ENCODE peak calls at places on chromosomes 1 and 21, in ten cellular contexts. I, J, W, R, Y, G, X, L, B and M are unnamed samples.

GRCh38 chr1:109443476-109443875 is 17.2 kb upstream of the PSMA5 start:
- DNase-seq in I (no peak), W (no peak), R (no peak), X (no peak), L (no peak), B (no peak), J (no peak), G (no peak), Y (no peak), M (no peak)

GRCh38 chr1:154325583-154326545 is 539 bp downstream of the ATP8B2 start:
- DNase-seq in L (peak; percentile 42), W (peak; percentile 81), I (peak; percentile 80), R (peak; percentile 57), G (peak; percentile 84), Y (no peak), B (peak; percentile 59), J (peak; percentile 89), X (peak; percentile 36), M (peak; percentile 62)

GRCh38 chr21:38352536-38353219 is 95.9 kb downstream of the KCNJ15 start:
- DNase-seq in I (no peak), G (peak; percentile 79), B (peak; percentile 55), Y (peak; percentile 30), L (peak; percentile 45), J (peak; percentile 76), X (peak; percentile 79), R (peak; percentile 83), W (peak; percentile 52), M (peak; percentile 68)

GRCh38 chr21:23475518-23476189 is 2131.6 kb downstream of the MRPL39 start:
- DNase-seq in B (no peak), G (no peak), X (no peak), R (no peak), W (no peak), I (no peak), J (no peak), L (no peak), Y (no peak), M (no peak)

GRCh38 chr21:37341254-37341960 is 25.2 kb upstream of the DYRK1A start:
- DNase-seq in B (no peak), Y (no peak), R (no peak), W (no peak), I (no peak), X (no peak), G (no peak), L (no peak), J (peak; percentile 10), M (no peak)

GRCh38 chr1:229643996-229644748 is 18.1 kb downstream of the URB2 start:
- DNase-seq in Y (no peak), W (no peak), J (no peak), B (no peak), G (peak; percentile 54), I (no peak), X (no peak), L (no peak), R (no peak), M (peak; percentile 78)

GRCh38 chr1:210072129-210072528 is 134.1 kb downstream of the SYT14 start:
- DNase-seq in X (no peak), G (no peak), B (no peak), W (no peak), J (no peak), L (no peak), R (no peak), I (no peak), Y (no peak), M (no peak)

GRCh38 chr21:16608209-16608830 is 878.5 kb downstream of the USP25 start:
- DNase-seq in J (no peak), B (no peak), I (no peak), X (no peak), L (no peak), R (no peak), Y (no peak), G (no peak), W (no peak), M (no peak)

GRCh38 chr21:34635307-34635706 is 20.4 kb upstream of the RCAN1 start:
- DNase-seq in G (peak; percentile 24), X (no peak), B (no peak), Y (no peak), R (no peak), W (no peak), L (no peak), I (no peak), J (no peak), M (no peak)

GRCh38 chr1:203340112-203340804 is 10.7 kb downstream of the FMOD start:
- DNase-seq in B (peak; percentile 81), W (peak; percentile 83), I (peak; percentile 73), G (no peak), Y (peak; percentile 76), R (peak; percentile 77), X (peak; percentile 81), J (peak; percentile 84), L (no peak), M (peak; percentile 62)

GRCh38 chr1:88742546-88742945 is 58.5 kb downstream of the PKN2 start:
- DNase-seq in R (no peak), W (no peak), G (no peak), X (no peak), Y (no peak), L (no peak), J (peak; percentile 26), B (no peak), I (no peak), M (no peak)

GRCh38 chr1:153649867-153650235 is 8.7 kb upstream of the SNAPIN start:
- DNase-seq in B (no peak), R (no peak), G (peak; percentile 65), W (no peak), X (peak; percentile 93), I (no peak), Y (peak; percentile 89), L (no peak), J (no peak), M (peak; percentile 93)

GRCh38 chr1:68198752-68199151 is 33.6 kb downstream of the WLS start:
- DNase-seq in R (no peak), L (no peak), Y (no peak), J (peak; percentile 63), I (no peak), G (no peak), W (no peak), X (no peak), B (no peak), M (no peak)

GRCh38 chr1:150151291-150152181 is 1.8 kb downstream of the PLEKHO1 start:
- DNase-seq in I (no peak), W (no peak), G (no peak), L (no peak), X (peak; percentile 31), J (no peak), B (peak; percentile 55), R (peak; percentile 58), Y (no peak), M (no peak)

GRCh38 chr1:235504122-235504493 is at the start of gene B3GALNT2:
- DNase-seq in R (no peak), I (no peak), G (no peak), B (no peak), X (no peak), Y (no peak), L (no peak), J (no peak), W (no peak), M (no peak)

GRCh38 chr1:221829327-221830011 is 87.6 kb upstream of the DUSP10 start:
- DNase-seq in Y (no peak), X (no peak), G (no peak), I (no peak), J (peak; percentile 97), B (no peak), R (no peak), W (no peak), L (no peak), M (no peak)

GRCh38 chr1:16904560-16905111 is 8.9 kb downstream of the RNU1-2 start:
- DNase-seq in L (peak; percentile 98), G (peak; percentile 100), Y (peak; percentile 99), I (peak; percentile 99), B (peak; percentile 96), X (peak; percentile 99), R (peak; percentile 100), W (peak; percentile 100), J (peak; percentile 100), M (peak; percentile 100)
- TF ChIP-seq POLR2A in L (peak; percentile 55), G (no peak), Y (peak; percentile 13), I (peak; percentile 94), B (no peak), X (no peak), R (no peak), W (peak; percentile 94), J (no peak), M (no peak)

GRCh38 chr1:53672243-53672642 is 66.7 kb downstream of the GLIS1 start:
- DNase-seq in Y (no peak), W (no peak), J (no peak), G (no peak), L (no peak), B (no peak), I (no peak), R (no peak), X (no peak), M (no peak)
- H3K4me3 ChIP-seq in Y (no peak overlapping the region), W (no peak overlapping the region), J (no peak overlapping the region), G (no peak overlapping the region), L (no peak overlapping the region), B (no peak overlapping the region), I (no peak overlapping the region), R (no peak overlapping the region), X (no peak overlapping the region), M (no peak overlapping the region)

DNA sequence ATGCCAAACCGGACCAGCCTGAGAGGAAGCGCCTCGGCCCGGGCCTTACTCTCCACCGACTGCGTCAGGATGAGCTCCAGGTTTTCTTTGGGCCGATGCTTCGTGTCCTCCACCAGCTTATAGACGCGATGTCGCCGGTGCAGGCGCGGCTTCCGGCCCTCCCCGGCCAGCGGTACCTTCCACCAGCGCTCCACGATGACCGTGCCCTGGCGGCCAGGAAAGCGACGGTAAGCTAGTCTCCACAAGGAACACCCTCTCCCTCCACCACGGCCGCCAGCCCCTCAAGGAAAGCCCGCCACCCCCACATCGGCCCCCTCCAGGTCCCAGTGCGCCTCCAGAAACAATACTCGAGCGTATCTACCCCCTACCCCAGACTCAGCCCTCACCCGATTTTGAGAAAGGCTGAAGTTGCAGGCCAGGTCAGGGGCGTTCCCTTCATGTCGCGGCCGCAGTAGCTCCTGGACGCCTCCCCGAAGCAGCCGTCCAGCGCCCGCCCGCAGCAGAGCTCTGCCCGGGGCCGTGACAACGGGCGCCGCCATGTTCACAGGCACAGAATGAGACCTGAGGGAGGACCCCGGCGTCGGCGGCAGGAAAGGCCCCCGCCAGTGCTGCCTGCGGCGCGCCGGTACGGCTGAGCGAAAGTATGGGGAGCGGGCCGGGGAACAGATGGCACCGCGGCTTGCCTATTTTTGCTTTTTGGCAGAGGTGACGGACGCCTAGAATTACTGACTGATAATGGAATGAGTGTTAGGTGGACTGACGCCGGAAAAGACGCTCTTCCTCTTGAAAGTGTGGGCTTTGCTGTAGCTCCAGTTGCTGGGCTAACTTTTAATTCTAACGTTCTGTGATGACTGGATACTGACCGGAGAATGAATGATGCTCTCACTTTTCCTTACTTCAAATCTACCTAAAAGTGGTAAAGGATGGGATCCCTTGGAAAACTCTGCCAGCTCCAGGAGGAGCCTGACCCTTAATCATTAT is at the start of gene MRPL9:
- DNase-seq in L (peak; percentile 55), B (peak; percentile 81), J (peak; percentile 71), G (peak; percentile 88), Y (peak; percentile 60), I (peak; percentile 82), X (peak; percentile 84), W (peak; percentile 72), R (peak; percentile 80), M (peak; percentile 87)
- TF ChIP-seq POLR2A in L (no peak), B (peak; percentile 60), J (peak; percentile 78), G (peak; percentile 65), Y (no peak), I (no peak), X (no peak), W (peak; percentile 31), R (peak; percentile 65), M (peak; percentile 67)

DNA sequence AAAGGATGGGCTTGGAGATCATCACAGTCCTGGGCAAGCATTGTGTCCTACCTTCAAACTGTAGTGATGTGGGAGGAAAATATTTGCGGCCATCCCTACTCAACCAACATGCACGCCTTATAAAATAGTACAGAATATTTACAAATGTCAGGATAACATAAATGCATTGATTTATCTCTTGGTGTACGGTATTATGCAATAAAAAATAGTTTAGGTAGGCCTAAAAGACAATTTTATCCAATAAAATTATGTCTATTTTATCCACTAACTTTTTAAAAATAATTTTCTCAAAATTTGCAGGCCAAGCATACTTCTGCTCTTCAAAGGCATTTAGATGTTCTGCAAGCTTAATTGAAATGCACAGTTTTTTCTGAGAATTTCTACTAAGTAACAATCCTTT is at the start of gene OR2T1:
- DNase-seq in B (no peak), I (no peak), J (no peak), G (no peak), X (no peak), W (no peak), L (no peak), Y (no peak), R (no peak), M (no peak)
- H3K4me3 ChIP-seq in B (no peak within 1 kb of the TSS), I (no peak within 1 kb of the TSS), J (no peak within 1 kb of the TSS), G (no peak within 1 kb of the TSS), X (no peak within 1 kb of the TSS), W (no peak within 1 kb of the TSS), L (no peak within 1 kb of the TSS), Y (no peak within 1 kb of the TSS), R (no peak within 1 kb of the TSS), M (no peak within 1 kb of the TSS)